ENCODE peak calls at places on chromosomes 11 and 22, in six cellular contexts. R is WERI-Rb-1, A is mammary epithelial cell, C is stomach, U is psoas muscle, I is brain microvascular endothelial cell. G is an unnamed sample.

GRCh38 chr11:63641727-63642126 is 27.5 kb upstream of the PLAAT3 start:
- DNase-seq in R (no peak), A (no peak), C (no peak), U (no peak), I (no peak), G (no peak)

GRCh38 chr11:1121343-1122331 is 36.1 kb upstream of the MUC5AC start:
- DNase-seq in R (no peak), A (no peak), C (peak), U (no peak), I (no peak), G (no peak)

GRCh38 chr22:50229370-50229769 is 15.5 kb downstream of the TUBGCP6 start:
- DNase-seq in R (no peak), A (no peak), C (no peak), U (no peak), I (no peak), G (no peak)

GRCh38 chr22:42365337-42365865 is 66.8 kb downstream of the NFAM1 start:
- DNase-seq in R (no peak), A (no peak), C (no peak), U (no peak), I (no peak), G (no peak)

GRCh38 chr22:46674367-46674781 is 54.2 kb downstream of the GRAMD4 start:
- DNase-seq in R (no peak), A (no peak), C (peak), U (peak), I (no peak), G (no peak)

GRCh38 chr11:66967670-66968425 is 7.3 kb upstream of the C11orf86 start:
- DNase-seq in R (no peak), A (peak), C (no peak), U (peak), I (peak), G (peak)

GRCh38 chr22:19851291-19852176 is 3.1 kb downstream of the GNB1L start:
- DNase-seq in R (no peak), A (no peak), C (no peak), U (no peak), I (no peak), G (no peak)

GRCh38 chr11:75449776-75450175 is 16.8 kb upstream of the KLHL35 start:
- DNase-seq in R (no peak), A (no peak), C (no peak), U (no peak), I (no peak), G (no peak)

GRCh38 chr11:86513138-86513537 is 138.5 kb downstream of the CCDC81 start:
- DNase-seq in R (no peak), A (no peak), C (no peak), U (no peak), I (no peak), G (no peak)

GRCh38 chr11:110092577-110093406 is at the start of gene ZC3H12C:
- DNase-seq in R (peak), A (peak), C (peak), U (peak), I (peak), G (peak)

GRCh38 chr11:122671270-122671906 is 15.9 kb downstream of the UBASH3B start:
- DNase-seq in R (no peak), A (no peak), C (no peak), U (no peak), I (peak), G (no peak)
- H3K27ac ChIP-seq in R (no peak), A (no peak), C (no peak), U (no peak), I (peak), G (no peak)

DNA sequence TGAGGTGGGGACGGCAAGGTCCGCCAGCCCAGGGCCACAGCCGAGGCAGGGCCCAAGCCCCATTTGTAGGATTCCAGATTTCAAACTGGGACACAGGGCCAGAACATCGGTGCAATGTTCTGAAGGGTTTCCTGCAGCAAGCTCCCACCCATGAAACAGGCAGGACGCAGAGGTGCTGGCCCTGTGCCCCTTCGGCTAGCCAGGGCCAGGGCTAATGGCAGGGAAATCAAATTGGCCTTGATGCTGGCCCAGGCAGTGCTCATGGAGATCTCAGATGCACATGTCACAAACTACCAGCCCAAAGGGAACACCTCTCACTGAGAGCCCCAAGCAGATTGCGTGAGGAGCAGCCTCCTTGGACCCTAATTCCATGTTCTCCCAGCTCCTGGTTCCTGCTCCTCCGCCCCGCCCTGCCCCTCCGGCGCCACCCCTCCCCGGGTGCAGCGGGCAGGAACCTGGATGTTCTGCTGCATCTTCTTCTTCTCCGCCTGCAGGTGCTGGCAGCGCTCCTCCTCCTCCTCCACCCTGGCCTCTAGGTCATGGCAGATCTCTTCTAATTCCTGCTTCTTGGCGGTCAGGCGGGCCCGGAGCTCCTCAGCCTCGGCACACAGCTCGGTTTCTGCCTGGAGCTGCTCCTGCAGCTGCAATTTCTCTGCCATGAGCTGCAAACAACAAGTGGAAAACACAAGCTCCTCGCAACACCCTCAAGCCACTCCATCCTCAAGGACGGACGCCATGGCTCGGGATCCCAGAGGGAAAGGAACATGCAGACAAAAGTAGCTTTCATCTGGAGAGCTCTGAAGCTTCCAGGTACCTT is 47.7 kb downstream of the APOL1 start:
- DNase-seq in R (no peak), A (no peak), C (no peak), U (no peak), I (no peak), G (no peak)
- H3K27ac ChIP-seq in R (no peak), A (no peak), C (peak), U (no peak), I (no peak), G (peak)

GRCh38 chr11:100629671-100630070 is 57.4 kb upstream of the ARHGAP42 start:
- DNase-seq in R (peak), A (peak), C (no peak), U (no peak), I (peak), G (no peak)

GRCh38 chr11:100630898-100631297 is 56.2 kb upstream of the ARHGAP42 start:
- DNase-seq in R (no peak), A (no peak), C (peak), U (no peak), I (no peak), G (peak)

GRCh38 chr11:100635194-100635593 is 51.9 kb upstream of the ARHGAP42 start:
- DNase-seq in R (peak), A (no peak), C (no peak), U (no peak), I (no peak), G (no peak)

GRCh38 chr11:100631316-100631715 is 55.8 kb upstream of the ARHGAP42 start:
- DNase-seq in R (peak), A (no peak), C (no peak), U (no peak), I (no peak), G (no peak)

DNA sequence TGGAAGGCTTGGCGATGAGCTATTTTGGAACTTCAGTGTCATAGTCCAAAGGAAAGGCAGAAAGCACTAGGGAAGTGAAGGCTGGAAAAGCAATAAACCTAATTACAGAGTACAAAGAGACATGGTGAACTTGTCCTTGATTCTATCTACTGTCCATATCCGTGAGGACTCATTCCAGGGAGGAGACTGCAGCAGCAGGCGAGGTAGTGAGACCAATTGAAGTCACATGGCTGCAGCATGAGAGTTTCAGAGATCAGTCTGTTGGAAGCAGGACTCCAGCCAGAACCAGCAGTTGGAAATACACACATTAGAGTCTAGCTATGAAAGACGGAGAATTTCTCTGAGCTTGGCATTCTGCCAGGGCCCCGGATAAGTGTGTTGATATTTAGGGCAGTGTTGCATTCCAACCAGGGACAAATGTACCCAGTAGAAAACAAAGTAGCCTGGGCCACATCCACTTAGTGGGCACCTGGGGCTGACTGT is 54.1 kb upstream of the ARHGAP42 start:
- DNase-seq in R (no peak), A (no peak), C (peak), U (peak), I (peak), G (peak)
- H3K27ac ChIP-seq in R (no peak), A (no peak), C (peak), U (peak), I (no peak), G (peak)

GRCh38 chr11:8809185-8809584 is 101.8 kb upstream of the AKIP1 start:
- DNase-seq in R (no peak), A (peak), C (no peak), U (no peak), I (no peak), G (no peak)
- H3K27ac ChIP-seq in R (no peak), A (peak), C (peak), U (peak), I (no peak), G (no peak)

DNA sequence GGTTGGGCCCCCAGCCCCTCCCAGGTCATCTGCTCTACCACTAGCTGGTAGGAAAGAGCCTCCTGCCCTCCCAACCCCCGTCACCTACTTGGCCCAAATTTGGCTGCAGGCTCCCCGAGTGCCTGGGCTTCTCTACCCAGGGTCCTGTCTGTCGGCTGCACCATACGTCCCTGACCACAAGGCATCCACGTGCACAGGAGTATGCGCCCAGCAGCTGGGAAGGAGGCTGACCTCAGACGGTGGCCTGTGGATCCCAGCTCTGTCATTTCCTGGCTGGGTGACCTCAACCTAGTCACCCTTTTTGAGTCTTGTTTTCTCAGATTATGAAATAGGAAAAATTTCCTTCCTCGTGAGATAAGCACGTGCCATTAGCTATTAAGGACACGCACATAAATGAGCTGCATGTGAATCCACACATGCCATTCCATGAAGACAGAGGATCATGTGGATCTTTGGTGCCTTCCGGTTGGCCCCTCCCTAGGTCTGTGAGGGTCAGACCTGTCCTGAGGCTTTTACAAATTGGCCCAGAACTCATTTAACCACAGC is 13.7 kb downstream of the CYB561A3 start:
- DNase-seq in R (no peak), A (no peak), C (no peak), U (no peak), I (peak), G (peak)
- H3K27ac ChIP-seq in R (no peak), A (no peak), C (no peak), U (no peak), I (no peak), G (peak)

GRCh38 chr22:40491990-40492631 is 121.7 kb downstream of the SGSM3 start:
- DNase-seq in R (no peak), A (no peak), C (no peak), U (no peak), I (peak), G (no peak)
- H3K27ac ChIP-seq in R (no peak), A (no peak), C (peak), U (peak), I (no peak), G (no peak)

DNA sequence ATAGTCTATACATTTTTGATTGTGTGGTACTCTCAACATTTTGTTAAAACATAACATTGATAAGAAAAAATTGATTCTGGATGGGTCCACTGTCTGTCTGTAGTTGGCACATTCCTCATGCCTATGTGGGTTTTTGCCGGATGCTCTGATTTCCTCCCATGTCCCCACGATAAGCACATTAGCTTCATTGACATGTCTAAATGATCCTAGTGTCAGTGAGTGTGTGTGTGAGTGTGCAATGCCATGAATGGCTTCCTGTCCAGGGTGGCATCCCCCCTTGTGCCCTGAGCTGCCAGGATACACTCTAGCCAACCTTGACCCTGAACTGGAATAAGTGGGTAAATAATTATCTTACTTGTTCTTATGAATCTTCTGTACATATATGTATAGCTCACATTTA is 5.4 kb downstream of the SFI1 start:
- DNase-seq in R (no peak), A (no peak), C (no peak), U (no peak), I (no peak), G (no peak)
- H3K27ac ChIP-seq in R (no peak), A (no peak), C (no peak), U (no peak), I (no peak), G (no peak)

DNA sequence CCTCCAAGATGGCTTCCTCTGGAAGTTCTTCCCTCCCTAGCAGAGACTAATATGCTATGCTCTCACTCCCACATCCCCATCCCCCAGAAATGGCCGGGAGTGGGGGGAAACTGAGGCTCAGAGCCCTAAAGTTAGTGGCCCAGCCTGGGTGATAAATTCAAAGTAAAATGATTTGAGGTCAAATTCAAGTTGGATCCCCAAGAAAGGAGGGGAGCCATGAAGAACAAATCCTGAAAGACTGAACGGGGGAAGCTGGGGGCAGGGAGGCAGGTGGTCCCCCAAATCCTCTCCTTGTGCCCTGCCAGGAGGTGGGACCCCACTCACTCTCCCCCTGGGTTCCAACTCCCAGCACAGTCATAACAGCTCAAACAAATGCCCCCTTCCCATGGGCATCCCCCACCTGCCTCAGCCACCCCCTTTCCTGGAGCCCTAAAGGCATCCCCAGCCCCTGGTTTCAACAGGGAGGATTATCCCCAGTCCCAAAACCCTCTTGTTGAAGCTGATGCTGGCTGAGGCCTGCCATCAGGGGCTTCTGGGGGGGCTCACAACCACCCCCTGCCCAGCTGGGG is 1.1 kb downstream of the CBX6 start:
- DNase-seq in R (no peak), A (no peak), C (peak), U (no peak), I (no peak), G (peak)
- H3K27ac ChIP-seq in R (peak), A (peak), C (peak), U (peak), I (no peak), G (peak)

GRCh38 chr11:131036544-131036943 is 120.3 kb upstream of the SNX19 start:
- DNase-seq in R (no peak), A (no peak), C (no peak), U (no peak), I (no peak), G (no peak)
- H3K27ac ChIP-seq in R (no peak), A (no peak), C (no peak), U (no peak), I (no peak), G (no peak)